ENCODE peak calls at places on chromosomes 11 and 22, in ten cellular contexts. One of them, this sample, is unnamed.
A peak's percentile ranks its signal among the peaks of the same experiment; 100 is the strongest.

GRCh38 chr11:86247608-86248007 is 3.1 kb downstream of the EED start:
- DNase-seq in fibroblast of lung: no peak
- DNase-seq in GM19239: no peak
- DNase-seq in lung microvascular endothelial cell: no peak
- DNase-seq in NCI-H510A: no peak
- DNase-seq in lower leg skin: no peak
- DNase-seq in stimulated activated CD4-positive, alpha-beta T cell treated with anti-CD3 and anti-CD28 coated beads, Interleukin-1b, Interleukin-23, amount 100 ng/mL, for 48 hours: no peak
- DNase-seq in ascending aorta: no peak
- DNase-seq in stimulated activated CD8-positive, alpha-beta memory T cell treated with anti-CD3 and anti-CD28 coated beads, Interleukin-15, amount 100 ng/mL, for 4 hours: no peak
- DNase-seq in pulmonary artery endothelial cell: no peak
- DNase-seq in this sample: no peak

GRCh38 chr22:48804811-48805301 is 1022.8 kb downstream of the BRD1 start:
- DNase-seq in fibroblast of lung: no peak
- DNase-seq in GM19239: no peak
- DNase-seq in lung microvascular endothelial cell: no peak
- DNase-seq in NCI-H510A: no peak
- DNase-seq in lower leg skin: peak; percentile 83
- DNase-seq in stimulated activated CD4-positive, alpha-beta T cell treated with anti-CD3 and anti-CD28 coated beads, Interleukin-1b, Interleukin-23, amount 100 ng/mL, for 48 hours: no peak
- DNase-seq in ascending aorta: no peak
- DNase-seq in stimulated activated CD8-positive, alpha-beta memory T cell treated with anti-CD3 and anti-CD28 coated beads, Interleukin-15, amount 100 ng/mL, for 4 hours: no peak
- DNase-seq in pulmonary artery endothelial cell: no peak
- DNase-seq in this sample: no peak

GRCh38 chr11:19218216-19218615 is 16.4 kb upstream of the CSRP3 start:
- DNase-seq in fibroblast of lung: no peak
- DNase-seq in GM19239: no peak
- DNase-seq in lung microvascular endothelial cell: no peak
- DNase-seq in NCI-H510A: no peak
- DNase-seq in lower leg skin: no peak
- DNase-seq in stimulated activated CD4-positive, alpha-beta T cell treated with anti-CD3 and anti-CD28 coated beads, Interleukin-1b, Interleukin-23, amount 100 ng/mL, for 48 hours: no peak
- DNase-seq in ascending aorta: no peak
- DNase-seq in stimulated activated CD8-positive, alpha-beta memory T cell treated with anti-CD3 and anti-CD28 coated beads, Interleukin-15, amount 100 ng/mL, for 4 hours: no peak
- DNase-seq in pulmonary artery endothelial cell: no peak
- DNase-seq in this sample: no peak

GRCh38 chr11:71988050-71988449 is 10.7 kb upstream of the IL18BP start:
- DNase-seq in fibroblast of lung: peak; percentile 72
- DNase-seq in GM19239: no peak
- DNase-seq in lung microvascular endothelial cell: no peak
- DNase-seq in NCI-H510A: no peak
- DNase-seq in lower leg skin: no peak
- DNase-seq in stimulated activated CD4-positive, alpha-beta T cell treated with anti-CD3 and anti-CD28 coated beads, Interleukin-1b, Interleukin-23, amount 100 ng/mL, for 48 hours: no peak
- DNase-seq in ascending aorta: peak; percentile 62
- DNase-seq in stimulated activated CD8-positive, alpha-beta memory T cell treated with anti-CD3 and anti-CD28 coated beads, Interleukin-15, amount 100 ng/mL, for 4 hours: no peak
- DNase-seq in pulmonary artery endothelial cell: no peak
- DNase-seq in this sample: peak; percentile 43

GRCh38 chr22:37384691-37385090 is 42.6 kb downstream of the ELFN2 start:
- DNase-seq in fibroblast of lung: no peak
- DNase-seq in GM19239: no peak
- DNase-seq in lung microvascular endothelial cell: no peak
- DNase-seq in NCI-H510A: no peak
- DNase-seq in lower leg skin: no peak
- DNase-seq in stimulated activated CD4-positive, alpha-beta T cell treated with anti-CD3 and anti-CD28 coated beads, Interleukin-1b, Interleukin-23, amount 100 ng/mL, for 48 hours: no peak
- DNase-seq in ascending aorta: no peak
- DNase-seq in stimulated activated CD8-positive, alpha-beta memory T cell treated with anti-CD3 and anti-CD28 coated beads, Interleukin-15, amount 100 ng/mL, for 4 hours: no peak
- DNase-seq in pulmonary artery endothelial cell: no peak
- DNase-seq in this sample: no peak

GRCh38 chr11:67307545-67308001 is 4.2 kb downstream of the SSH3 start:
- DNase-seq in fibroblast of lung: no peak
- DNase-seq in GM19239: no peak
- DNase-seq in lung microvascular endothelial cell: no peak
- DNase-seq in NCI-H510A: no peak
- DNase-seq in lower leg skin: no peak
- DNase-seq in stimulated activated CD4-positive, alpha-beta T cell treated with anti-CD3 and anti-CD28 coated beads, Interleukin-1b, Interleukin-23, amount 100 ng/mL, for 48 hours: no peak
- DNase-seq in ascending aorta: peak; percentile 50
- DNase-seq in stimulated activated CD8-positive, alpha-beta memory T cell treated with anti-CD3 and anti-CD28 coated beads, Interleukin-15, amount 100 ng/mL, for 4 hours: no peak
- DNase-seq in pulmonary artery endothelial cell: no peak
- DNase-seq in this sample: no peak

GRCh38 chr11:124801014-124801413 is 808 bp upstream of the MSANTD2 start:
- DNase-seq in fibroblast of lung: peak; percentile 66
- DNase-seq in GM19239: no peak
- DNase-seq in lung microvascular endothelial cell: no peak
- DNase-seq in NCI-H510A: no peak
- DNase-seq in lower leg skin: no peak
- DNase-seq in stimulated activated CD4-positive, alpha-beta T cell treated with anti-CD3 and anti-CD28 coated beads, Interleukin-1b, Interleukin-23, amount 100 ng/mL, for 48 hours: no peak
- DNase-seq in ascending aorta: no peak
- DNase-seq in stimulated activated CD8-positive, alpha-beta memory T cell treated with anti-CD3 and anti-CD28 coated beads, Interleukin-15, amount 100 ng/mL, for 4 hours: no peak
- DNase-seq in pulmonary artery endothelial cell: no peak
- DNase-seq in this sample: no peak

GRCh38 chr11:122556605-122557004 is 98.9 kb upstream of the UBASH3B start:
- DNase-seq in fibroblast of lung: peak; percentile 19
- DNase-seq in GM19239: no peak
- DNase-seq in lung microvascular endothelial cell: peak; percentile 18
- DNase-seq in NCI-H510A: no peak
- DNase-seq in lower leg skin: no peak
- DNase-seq in stimulated activated CD4-positive, alpha-beta T cell treated with anti-CD3 and anti-CD28 coated beads, Interleukin-1b, Interleukin-23, amount 100 ng/mL, for 48 hours: no peak
- DNase-seq in ascending aorta: no peak
- DNase-seq in stimulated activated CD8-positive, alpha-beta memory T cell treated with anti-CD3 and anti-CD28 coated beads, Interleukin-15, amount 100 ng/mL, for 4 hours: no peak
- DNase-seq in pulmonary artery endothelial cell: no peak
- DNase-seq in this sample: no peak

GRCh38 chr11:44759743-44760476 is 33.1 kb downstream of the TSPAN18 start:
- DNase-seq in fibroblast of lung: no peak
- DNase-seq in GM19239: no peak
- DNase-seq in lung microvascular endothelial cell: no peak
- DNase-seq in NCI-H510A: no peak
- DNase-seq in lower leg skin: peak; percentile 56
- DNase-seq in stimulated activated CD4-positive, alpha-beta T cell treated with anti-CD3 and anti-CD28 coated beads, Interleukin-1b, Interleukin-23, amount 100 ng/mL, for 48 hours: no peak
- DNase-seq in ascending aorta: peak; percentile 19
- DNase-seq in stimulated activated CD8-positive, alpha-beta memory T cell treated with anti-CD3 and anti-CD28 coated beads, Interleukin-15, amount 100 ng/mL, for 4 hours: no peak
- DNase-seq in pulmonary artery endothelial cell: no peak
- DNase-seq in this sample: no peak

GRCh38 chr22:42772647-42773046 is 52.0 kb upstream of the A4GALT start:
- DNase-seq in fibroblast of lung: no peak
- DNase-seq in GM19239: no peak
- DNase-seq in lung microvascular endothelial cell: no peak
- DNase-seq in NCI-H510A: no peak
- DNase-seq in lower leg skin: no peak
- DNase-seq in stimulated activated CD4-positive, alpha-beta T cell treated with anti-CD3 and anti-CD28 coated beads, Interleukin-1b, Interleukin-23, amount 100 ng/mL, for 48 hours: no peak
- DNase-seq in ascending aorta: no peak
- DNase-seq in stimulated activated CD8-positive, alpha-beta memory T cell treated with anti-CD3 and anti-CD28 coated beads, Interleukin-15, amount 100 ng/mL, for 4 hours: no peak
- DNase-seq in pulmonary artery endothelial cell: no peak
- DNase-seq in this sample: no peak

GRCh38 chr11:69563946-69564780 is 76.8 kb upstream of the CCND1 start:
- DNase-seq in fibroblast of lung: no peak
- DNase-seq in GM19239: no peak
- DNase-seq in lung microvascular endothelial cell: no peak
- DNase-seq in NCI-H510A: no peak
- DNase-seq in lower leg skin: peak; percentile 48
- DNase-seq in stimulated activated CD4-positive, alpha-beta T cell treated with anti-CD3 and anti-CD28 coated beads, Interleukin-1b, Interleukin-23, amount 100 ng/mL, for 48 hours: no peak
- DNase-seq in ascending aorta: peak; percentile 52
- DNase-seq in stimulated activated CD8-positive, alpha-beta memory T cell treated with anti-CD3 and anti-CD28 coated beads, Interleukin-15, amount 100 ng/mL, for 4 hours: no peak
- DNase-seq in pulmonary artery endothelial cell: no peak
- DNase-seq in this sample: no peak

GRCh38 chr11:123426766-123427165 is 3.3 kb upstream of the GRAMD1B start:
- DNase-seq in fibroblast of lung: no peak
- DNase-seq in GM19239: no peak
- DNase-seq in lung microvascular endothelial cell: no peak
- DNase-seq in NCI-H510A: no peak
- DNase-seq in lower leg skin: peak; percentile 45
- DNase-seq in stimulated activated CD4-positive, alpha-beta T cell treated with anti-CD3 and anti-CD28 coated beads, Interleukin-1b, Interleukin-23, amount 100 ng/mL, for 48 hours: no peak
- DNase-seq in ascending aorta: no peak
- DNase-seq in stimulated activated CD8-positive, alpha-beta memory T cell treated with anti-CD3 and anti-CD28 coated beads, Interleukin-15, amount 100 ng/mL, for 4 hours: no peak
- DNase-seq in pulmonary artery endothelial cell: no peak
- DNase-seq in this sample: no peak

GRCh38 chr11:75225794-75226193 is 14.8 kb upstream of the TPBGL start:
- DNase-seq in fibroblast of lung: no peak
- DNase-seq in GM19239: no peak
- DNase-seq in lung microvascular endothelial cell: no peak
- DNase-seq in NCI-H510A: no peak
- DNase-seq in lower leg skin: no peak
- DNase-seq in stimulated activated CD4-positive, alpha-beta T cell treated with anti-CD3 and anti-CD28 coated beads, Interleukin-1b, Interleukin-23, amount 100 ng/mL, for 48 hours: no peak
- DNase-seq in ascending aorta: no peak
- DNase-seq in stimulated activated CD8-positive, alpha-beta memory T cell treated with anti-CD3 and anti-CD28 coated beads, Interleukin-15, amount 100 ng/mL, for 4 hours: no peak
- DNase-seq in pulmonary artery endothelial cell: no peak
- DNase-seq in this sample: no peak

GRCh38 chr11:76415073-76415472 is 29.7 kb upstream of the EMSY start:
- DNase-seq in fibroblast of lung: no peak
- DNase-seq in GM19239: no peak
- DNase-seq in lung microvascular endothelial cell: no peak
- DNase-seq in NCI-H510A: no peak
- DNase-seq in lower leg skin: no peak
- DNase-seq in stimulated activated CD4-positive, alpha-beta T cell treated with anti-CD3 and anti-CD28 coated beads, Interleukin-1b, Interleukin-23, amount 100 ng/mL, for 48 hours: no peak
- DNase-seq in ascending aorta: no peak
- DNase-seq in stimulated activated CD8-positive, alpha-beta memory T cell treated with anti-CD3 and anti-CD28 coated beads, Interleukin-15, amount 100 ng/mL, for 4 hours: no peak
- DNase-seq in pulmonary artery endothelial cell: no peak
- DNase-seq in this sample: no peak

GRCh38 chr22:17974087-17974486 is 50.3 kb downstream of the MICAL3 start:
- DNase-seq in fibroblast of lung: no peak
- DNase-seq in GM19239: no peak
- DNase-seq in lung microvascular endothelial cell: no peak
- DNase-seq in NCI-H510A: no peak
- DNase-seq in lower leg skin: no peak
- DNase-seq in stimulated activated CD4-positive, alpha-beta T cell treated with anti-CD3 and anti-CD28 coated beads, Interleukin-1b, Interleukin-23, amount 100 ng/mL, for 48 hours: no peak
- DNase-seq in ascending aorta: no peak
- DNase-seq in stimulated activated CD8-positive, alpha-beta memory T cell treated with anti-CD3 and anti-CD28 coated beads, Interleukin-15, amount 100 ng/mL, for 4 hours: no peak
- DNase-seq in pulmonary artery endothelial cell: no peak
- DNase-seq in this sample: no peak

This sample was measured in fibroblast of the conjunctiva.